ENCODE peak calls at places on chromosomes 7 and 10, in eight cellular contexts. One of them, this sample, is unnamed.

GRCh38 chr10:63273575-63273974 is 140.4 kb downstream of the NRBF2 start:
- DNase-seq in HepG2: no peak
- DNase-seq in body of pancreas: no peak
- DNase-seq in heart left ventricle: no peak
- DNase-seq in gastrocnemius medialis: no peak
- DNase-seq in psoas muscle: no peak
- DNase-seq in CD8-positive, alpha-beta memory T cell: no peak
- DNase-seq in neuronal stem cell: no peak
- DNase-seq in this sample: no peak

GRCh38 chr10:58952162-58952561 is 224.3 kb upstream of the PHYHIPL start:
- DNase-seq in HepG2: no peak
- DNase-seq in body of pancreas: no peak
- DNase-seq in heart left ventricle: peak; percentile 15
- DNase-seq in gastrocnemius medialis: peak; percentile 7
- DNase-seq in psoas muscle: no peak
- DNase-seq in CD8-positive, alpha-beta memory T cell: no peak
- DNase-seq in neuronal stem cell: no peak
- DNase-seq in this sample: no peak

GRCh38 chr10:36424377-36424971 is 700.9 kb upstream of the ANKRD30A start:
- DNase-seq in HepG2: no peak
- DNase-seq in body of pancreas: no peak
- DNase-seq in heart left ventricle: no peak
- DNase-seq in gastrocnemius medialis: no peak
- DNase-seq in psoas muscle: no peak
- DNase-seq in CD8-positive, alpha-beta memory T cell: no peak
- DNase-seq in neuronal stem cell: no peak
- DNase-seq in this sample: no peak

GRCh38 chr7:141208539-141208938 is 134.7 kb downstream of the TMEM178B start:
- DNase-seq in HepG2: no peak
- DNase-seq in body of pancreas: no peak
- DNase-seq in heart left ventricle: no peak
- DNase-seq in gastrocnemius medialis: no peak
- DNase-seq in psoas muscle: no peak
- DNase-seq in CD8-positive, alpha-beta memory T cell: no peak
- DNase-seq in neuronal stem cell: no peak
- DNase-seq in this sample: no peak

GRCh38 chr10:6083523-6084475 is 5.0 kb upstream of the RBM17 start:
- DNase-seq in HepG2: no peak
- DNase-seq in body of pancreas: no peak
- DNase-seq in heart left ventricle: no peak
- DNase-seq in gastrocnemius medialis: no peak
- DNase-seq in psoas muscle: no peak
- DNase-seq in CD8-positive, alpha-beta memory T cell: no peak
- DNase-seq in neuronal stem cell: no peak
- DNase-seq in this sample: no peak

GRCh38 chr10:11145498-11145855 is 127.8 kb downstream of the CELF2 start:
- DNase-seq in HepG2: no peak
- DNase-seq in body of pancreas: no peak
- DNase-seq in heart left ventricle: peak; percentile 40
- DNase-seq in gastrocnemius medialis: no peak
- DNase-seq in psoas muscle: no peak
- DNase-seq in CD8-positive, alpha-beta memory T cell: peak; percentile 84
- DNase-seq in neuronal stem cell: no peak
- DNase-seq in this sample: peak; percentile 66

GRCh38 chr7:100888988-100889760 is at the start of gene UFSP1:
- DNase-seq in HepG2: no peak
- DNase-seq in body of pancreas: no peak
- DNase-seq in heart left ventricle: peak; percentile 54
- DNase-seq in gastrocnemius medialis: no peak
- DNase-seq in psoas muscle: no peak
- DNase-seq in CD8-positive, alpha-beta memory T cell: peak; percentile 53
- DNase-seq in neuronal stem cell: no peak
- DNase-seq in this sample: no peak

GRCh38 chr7:148983220-148984146 is 44.8 kb downstream of the PDIA4 start:
- DNase-seq in HepG2: peak; percentile 63
- DNase-seq in body of pancreas: peak; percentile 44
- DNase-seq in heart left ventricle: peak; percentile 46
- DNase-seq in gastrocnemius medialis: no peak
- DNase-seq in psoas muscle: peak; percentile 74
- DNase-seq in CD8-positive, alpha-beta memory T cell: peak; percentile 89
- DNase-seq in neuronal stem cell: peak; percentile 89
- DNase-seq in this sample: peak; percentile 82

GRCh38 chr7:3332308-3332707 is 31.3 kb downstream of the SDK1 start:
- DNase-seq in HepG2: no peak
- DNase-seq in body of pancreas: no peak
- DNase-seq in heart left ventricle: no peak
- DNase-seq in gastrocnemius medialis: no peak
- DNase-seq in psoas muscle: no peak
- DNase-seq in CD8-positive, alpha-beta memory T cell: no peak
- DNase-seq in neuronal stem cell: no peak
- DNase-seq in this sample: no peak

DNA sequence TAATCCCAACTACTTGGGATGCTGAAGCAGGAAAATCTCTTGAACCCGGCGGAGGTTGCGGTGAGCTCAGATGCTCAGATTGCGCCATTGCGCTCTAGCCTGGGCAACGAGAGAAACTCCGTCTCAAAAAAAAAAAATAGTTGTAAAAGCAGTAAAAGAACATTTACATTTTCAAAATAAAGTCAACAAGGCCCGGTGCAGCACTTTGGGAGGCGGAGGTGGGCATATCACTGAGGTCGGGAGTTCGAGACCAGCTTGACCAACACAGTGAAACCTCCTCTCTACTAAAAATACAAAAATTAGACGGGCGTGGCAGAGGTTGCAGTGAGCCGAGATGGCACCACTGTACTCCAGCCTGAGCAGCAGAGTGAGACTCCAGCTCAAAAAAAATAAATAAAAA is 4.0 kb downstream of the CCAR1 start:
- DNase-seq in HepG2: no peak
- DNase-seq in body of pancreas: no peak
- DNase-seq in heart left ventricle: no peak
- DNase-seq in gastrocnemius medialis: no peak
- DNase-seq in psoas muscle: no peak
- DNase-seq in CD8-positive, alpha-beta memory T cell: no peak
- DNase-seq in neuronal stem cell: no peak
- DNase-seq in this sample: no peak
- H3K36me3 ChIP-seq in HepG2: peaks cover 3% of the 10 kb centered on the region
- H3K36me3 ChIP-seq in body of pancreas: peaks cover 5% of the 10 kb centered on the region
- H3K36me3 ChIP-seq in heart left ventricle: peaks cover 16% of the 10 kb centered on the region
- H3K36me3 ChIP-seq in gastrocnemius medialis: peaks cover 48% of the 10 kb centered on the region
- H3K36me3 ChIP-seq in psoas muscle: peaks cover 75% of the 10 kb centered on the region
- H3K36me3 ChIP-seq in CD8-positive, alpha-beta memory T cell: peaks cover 9% of the 10 kb centered on the region
- H3K36me3 ChIP-seq in neuronal stem cell: peaks cover 75% of the 10 kb centered on the region
- H3K36me3 ChIP-seq in this sample: no peaks in the 10 kb centered on the region

DNA sequence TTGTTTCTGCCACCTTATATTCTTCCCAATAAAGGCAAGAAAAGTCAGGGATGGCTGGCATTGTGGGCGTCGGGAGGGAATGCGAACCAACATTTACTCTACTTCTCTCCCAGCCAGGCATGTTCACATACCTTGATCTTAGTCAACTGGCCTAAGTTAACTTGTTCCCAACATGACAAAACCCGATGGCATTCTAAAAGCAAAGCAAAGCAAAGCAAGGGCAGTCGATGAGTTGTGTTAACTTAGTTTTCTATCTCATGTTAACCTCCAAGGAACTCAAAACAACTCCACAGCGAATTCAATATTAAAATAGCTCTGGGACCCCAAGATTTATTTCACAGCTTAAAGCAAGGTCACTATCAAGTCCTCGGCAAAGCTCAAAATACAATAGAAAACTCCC is 1.2 kb upstream of the CCNY start:
- DNase-seq in HepG2: peak; percentile 56
- DNase-seq in body of pancreas: no peak
- DNase-seq in heart left ventricle: no peak
- DNase-seq in gastrocnemius medialis: no peak
- DNase-seq in psoas muscle: no peak
- DNase-seq in CD8-positive, alpha-beta memory T cell: no peak
- DNase-seq in neuronal stem cell: no peak
- DNase-seq in this sample: no peak
- H3K4me1 ChIP-seq in HepG2: peaks cover 65% of the 10 kb centered on the region
- H3K4me1 ChIP-seq in body of pancreas: peaks cover 40% of the 10 kb centered on the region
- H3K4me1 ChIP-seq in heart left ventricle: peaks cover 75% of the 10 kb centered on the region
- H3K4me1 ChIP-seq in gastrocnemius medialis: peaks cover 71% of the 10 kb centered on the region
- H3K4me1 ChIP-seq in psoas muscle: peaks cover 67% of the 10 kb centered on the region
- H3K4me1 ChIP-seq in CD8-positive, alpha-beta memory T cell: peaks cover 36% of the 10 kb centered on the region
- H3K4me1 ChIP-seq in neuronal stem cell: peaks cover 7% of the 10 kb centered on the region
- H3K4me1 ChIP-seq in this sample: no peaks in the 10 kb centered on the region

GRCh38 chr10:818526-819220 is 112.8 kb downstream of the LARP4B start:
- DNase-seq in HepG2: no peak
- DNase-seq in body of pancreas: no peak
- DNase-seq in heart left ventricle: no peak
- DNase-seq in gastrocnemius medialis: no peak
- DNase-seq in psoas muscle: no peak
- DNase-seq in CD8-positive, alpha-beta memory T cell: no peak
- DNase-seq in neuronal stem cell: no peak
- DNase-seq in this sample: no peak
- H3K36me3 ChIP-seq in HepG2: peaks cover 48% of the 10 kb centered on the region
- H3K36me3 ChIP-seq in body of pancreas: peaks cover 32% of the 10 kb centered on the region
- H3K36me3 ChIP-seq in heart left ventricle: peaks cover 25% of the 10 kb centered on the region
- H3K36me3 ChIP-seq in gastrocnemius medialis: peaks cover 79% of the 10 kb centered on the region
- H3K36me3 ChIP-seq in psoas muscle: peaks cover 97% of the 10 kb centered on the region
- H3K36me3 ChIP-seq in CD8-positive, alpha-beta memory T cell: peaks cover 67% of the 10 kb centered on the region
- H3K36me3 ChIP-seq in neuronal stem cell: peaks cover 98% of the 10 kb centered on the region
- H3K36me3 ChIP-seq in this sample: no peaks in the 10 kb centered on the region

GRCh38 chr7:22559829-22560489 is 60.0 kb upstream of the STEAP1B start:
- DNase-seq in HepG2: peak; percentile 77
- DNase-seq in body of pancreas: peak; percentile 78
- DNase-seq in heart left ventricle: peak; percentile 74
- DNase-seq in gastrocnemius medialis: peak; percentile 50
- DNase-seq in psoas muscle: peak; percentile 75
- DNase-seq in CD8-positive, alpha-beta memory T cell: peak; percentile 63
- DNase-seq in neuronal stem cell: peak; percentile 47
- DNase-seq in this sample: peak; percentile 83
- H3K4me1 ChIP-seq in HepG2: peaks cover 8% of the 10 kb centered on the region
- H3K4me1 ChIP-seq in body of pancreas: peaks cover 40% of the 10 kb centered on the region
- H3K4me1 ChIP-seq in heart left ventricle: peaks cover 39% of the 10 kb centered on the region
- H3K4me1 ChIP-seq in gastrocnemius medialis: peaks cover 38% of the 10 kb centered on the region
- H3K4me1 ChIP-seq in psoas muscle: peaks cover 41% of the 10 kb centered on the region
- H3K4me1 ChIP-seq in CD8-positive, alpha-beta memory T cell: peaks cover 28% of the 10 kb centered on the region
- H3K4me1 ChIP-seq in neuronal stem cell: peaks cover 13% of the 10 kb centered on the region
- H3K4me1 ChIP-seq in this sample: peaks cover 5% of the 10 kb centered on the region

DNA sequence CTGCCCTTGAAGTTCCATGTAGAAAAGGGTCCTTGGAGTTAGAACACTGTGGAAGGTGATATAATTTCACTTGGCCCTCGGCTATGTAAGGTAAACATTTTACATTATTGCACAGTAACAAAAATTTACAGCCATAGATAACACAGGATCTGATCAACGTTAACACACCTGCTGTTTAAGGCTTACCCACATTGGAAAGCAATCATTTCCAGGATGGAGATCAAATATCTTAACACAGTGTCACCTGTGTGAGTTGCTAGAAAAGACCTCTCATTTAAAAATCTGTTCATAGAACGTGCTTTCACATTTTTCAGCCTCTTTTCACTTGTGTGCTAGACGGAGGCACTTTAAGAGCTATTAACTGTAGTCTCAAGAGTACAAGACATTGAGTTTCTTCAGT is 1.9 kb downstream of the TMEM229A start:
- DNase-seq in HepG2: no peak
- DNase-seq in body of pancreas: no peak
- DNase-seq in heart left ventricle: no peak
- DNase-seq in gastrocnemius medialis: no peak
- DNase-seq in psoas muscle: no peak
- DNase-seq in CD8-positive, alpha-beta memory T cell: no peak
- DNase-seq in neuronal stem cell: no peak
- DNase-seq in this sample: no peak
- H3K36me3 ChIP-seq in HepG2: no peaks in the 10 kb centered on the region
- H3K36me3 ChIP-seq in body of pancreas: no peaks in the 10 kb centered on the region
- H3K36me3 ChIP-seq in heart left ventricle: no peaks in the 10 kb centered on the region
- H3K36me3 ChIP-seq in gastrocnemius medialis: no peaks in the 10 kb centered on the region
- H3K36me3 ChIP-seq in psoas muscle: no peaks in the 10 kb centered on the region
- H3K36me3 ChIP-seq in CD8-positive, alpha-beta memory T cell: no peaks in the 10 kb centered on the region
- H3K36me3 ChIP-seq in neuronal stem cell: no peaks in the 10 kb centered on the region
- H3K36me3 ChIP-seq in this sample: no peaks in the 10 kb centered on the region

GRCh38 chr10:12874501-12874900 is 127.0 kb downstream of the CCDC3 start:
- DNase-seq in HepG2: no peak
- DNase-seq in body of pancreas: no peak
- DNase-seq in heart left ventricle: no peak
- DNase-seq in gastrocnemius medialis: no peak
- DNase-seq in psoas muscle: no peak
- DNase-seq in CD8-positive, alpha-beta memory T cell: no peak
- DNase-seq in neuronal stem cell: no peak
- DNase-seq in this sample: no peak

GRCh38 chr10:12868229-12868628 is 133.3 kb downstream of the CCDC3 start:
- DNase-seq in HepG2: no peak
- DNase-seq in body of pancreas: no peak
- DNase-seq in heart left ventricle: no peak
- DNase-seq in gastrocnemius medialis: no peak
- DNase-seq in psoas muscle: no peak
- DNase-seq in CD8-positive, alpha-beta memory T cell: no peak
- DNase-seq in neuronal stem cell: no peak
- DNase-seq in this sample: no peak

GRCh38 chr10:12872577-12872976 is 128.9 kb downstream of the CCDC3 start:
- DNase-seq in HepG2: no peak
- DNase-seq in body of pancreas: no peak
- DNase-seq in heart left ventricle: no peak
- DNase-seq in gastrocnemius medialis: no peak
- DNase-seq in psoas muscle: no peak
- DNase-seq in CD8-positive, alpha-beta memory T cell: no peak
- DNase-seq in neuronal stem cell: no peak
- DNase-seq in this sample: no peak

GRCh38 chr10:12873172-12873571 is 128.3 kb downstream of the CCDC3 start:
- DNase-seq in HepG2: no peak
- DNase-seq in body of pancreas: no peak
- DNase-seq in heart left ventricle: no peak
- DNase-seq in gastrocnemius medialis: no peak
- DNase-seq in psoas muscle: no peak
- DNase-seq in CD8-positive, alpha-beta memory T cell: no peak
- DNase-seq in neuronal stem cell: no peak
- DNase-seq in this sample: no peak

DNA sequence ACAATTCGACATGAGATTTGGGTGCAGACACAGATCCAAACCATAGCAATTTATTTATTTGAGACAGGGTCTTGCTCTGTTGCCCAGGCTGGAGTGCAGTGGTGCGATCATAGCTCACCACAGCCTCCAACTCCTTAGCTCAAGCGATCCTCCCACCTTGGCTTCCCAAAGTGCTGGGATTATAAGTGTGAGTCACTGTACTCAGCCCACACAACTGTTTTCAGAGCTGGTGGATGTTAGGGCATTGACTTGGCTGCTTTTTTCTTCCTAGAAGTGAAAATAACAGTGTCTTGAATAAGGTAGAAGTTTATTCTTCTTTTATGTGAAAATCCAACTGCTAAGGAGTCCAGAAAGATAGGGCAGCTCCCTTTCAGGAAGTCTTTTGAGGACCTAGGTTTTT is 132.1 kb downstream of the CCDC3 start:
- DNase-seq in HepG2: no peak
- DNase-seq in body of pancreas: no peak
- DNase-seq in heart left ventricle: no peak
- DNase-seq in gastrocnemius medialis: no peak
- DNase-seq in psoas muscle: no peak
- DNase-seq in CD8-positive, alpha-beta memory T cell: no peak
- DNase-seq in neuronal stem cell: no peak
- DNase-seq in this sample: no peak
- H3K4me1 ChIP-seq in HepG2: no peaks in the 10 kb centered on the region
- H3K4me1 ChIP-seq in body of pancreas: no peaks in the 10 kb centered on the region
- H3K4me1 ChIP-seq in heart left ventricle: no peaks in the 10 kb centered on the region
- H3K4me1 ChIP-seq in gastrocnemius medialis: no peaks in the 10 kb centered on the region
- H3K4me1 ChIP-seq in psoas muscle: no peaks in the 10 kb centered on the region
- H3K4me1 ChIP-seq in CD8-positive, alpha-beta memory T cell: no peaks in the 10 kb centered on the region
- H3K4me1 ChIP-seq in neuronal stem cell: no peaks in the 10 kb centered on the region
- H3K4me1 ChIP-seq in this sample: no peaks in the 10 kb centered on the region

GRCh38 chr10:976316-976715 is 11.9 kb upstream of the GTPBP4 start:
- DNase-seq in HepG2: no peak
- DNase-seq in body of pancreas: no peak
- DNase-seq in heart left ventricle: no peak
- DNase-seq in gastrocnemius medialis: no peak
- DNase-seq in psoas muscle: no peak
- DNase-seq in CD8-positive, alpha-beta memory T cell: no peak
- DNase-seq in neuronal stem cell: no peak
- DNase-seq in this sample: no peak
- H3K36me3 ChIP-seq in HepG2: no peaks in the 10 kb centered on the region
- H3K36me3 ChIP-seq in body of pancreas: no peaks in the 10 kb centered on the region
- H3K36me3 ChIP-seq in heart left ventricle: no peaks in the 10 kb centered on the region
- H3K36me3 ChIP-seq in gastrocnemius medialis: no peaks in the 10 kb centered on the region
- H3K36me3 ChIP-seq in psoas muscle: no peaks in the 10 kb centered on the region
- H3K36me3 ChIP-seq in CD8-positive, alpha-beta memory T cell: no peaks in the 10 kb centered on the region
- H3K36me3 ChIP-seq in neuronal stem cell: no peaks in the 10 kb centered on the region
- H3K36me3 ChIP-seq in this sample: no peaks in the 10 kb centered on the region